ENCODE peak calls at places on chromosome 22, in seven cellular contexts. K is NCI-H774; U is iris pigment epithelial cell; Z is cardiac muscle cell; J is stimulated activated CD4-positive, alpha-beta T cell treated with anti-CD3 and anti-CD28 coated beads, Interleukin-1b, Interleukin-23, amount 100 ng/mL, for 24 hours; H is AG08395; P is fibroblast of villous mesenchyme. G is an unnamed sample.

GRCh38 chr22:36017661-36018091 is 10.9 kb downstream of the RBFOX2 start:
- DNase-seq in H (no peak), Z (no peak), K (peak), P (no peak), J (no peak), U (no peak), G (no peak)

GRCh38 chr22:23058481-23059336 is 11.6 kb upstream of the GNAZ start:
- DNase-seq in U (no peak), J (no peak), P (no peak), Z (no peak), K (no peak), H (no peak), G (no peak)

GRCh38 chr22:35998748-35999147 is 29.9 kb downstream of the RBFOX2 start:
- DNase-seq in Z (no peak), P (no peak), J (no peak), H (no peak), K (no peak), U (no peak), G (no peak)

GRCh38 chr22:36425977-36426523 is 38.3 kb upstream of the MYH9 start:
- DNase-seq in H (no peak), P (peak), U (peak), Z (peak), K (no peak), J (no peak), G (no peak)

GRCh38 chr22:16989915-16990314 is 18.1 kb downstream of the GAB4 start:
- DNase-seq in J (no peak), H (no peak), K (no peak), Z (no peak), U (no peak), P (no peak), G (no peak)

GRCh38 chr22:45224331-45224730 is 16.4 kb downstream of the KIAA0930 start:
- DNase-seq in H (no peak), K (no peak), J (no peak), U (no peak), P (no peak), Z (no peak), G (no peak)

GRCh38 chr22:50338042-50338573 is 5.0 kb upstream of the PPP6R2 start:
- DNase-seq in H (no peak), P (no peak), J (no peak), Z (no peak), U (no peak), K (no peak), G (no peak)

GRCh38 chr22:41296826-41297667 is 4.3 kb upstream of the ZC3H7B start:
- DNase-seq in Z (no peak), K (no peak), J (no peak), H (no peak), P (no peak), U (no peak), G (no peak)

GRCh38 chr22:49934144-49934890 is 15.9 kb downstream of the CRELD2 start:
- DNase-seq in Z (no peak), P (peak), K (no peak), U (peak), H (peak), J (no peak), G (peak)

GRCh38 chr22:19448076-19448607 is 631 bp upstream of the C22orf39 start:
- DNase-seq in U (peak), H (peak), P (peak), Z (peak), K (peak), J (no peak), G (no peak)

GRCh38 chr22:46672731-46673130 is 52.5 kb downstream of the GRAMD4 start:
- DNase-seq in J (no peak), Z (no peak), P (no peak), H (peak), K (no peak), U (no peak), G (no peak)

GRCh38 chr22:34111210-34111824 is 191.0 kb upstream of the LARGE1 start:
- DNase-seq in H (peak), J (no peak), Z (peak), P (peak), K (peak), U (peak), G (no peak)

GRCh38 chr22:37634505-37635002 is 4.9 kb upstream of the SH3BP1 start:
- DNase-seq in U (peak), H (peak), P (no peak), Z (no peak), K (no peak), J (no peak), G (no peak)